ENCODE peak calls at places on chromosomes 11 and 22, in four cellular contexts. G is A549; L is globus pallidus; N is activated CD4-positive, alpha-beta T cell treated with anti-CD3 and anti-CD28 coated beads for 24 hours. I is an unnamed sample.

GRCh38 chr11:96107143-96107829 is 183.4 kb upstream of the MTMR2 start:
- DNase-seq in L (no peak), N (no peak), G (no peak), I (no peak)

GRCh38 chr11:74749127-74749964 is 697 bp downstream of the RNF169 start:
- DNase-seq in L (peak), G (peak), N (peak), I (peak)

GRCh38 chr11:62004473-62004872 is 37.0 kb upstream of the FTH1 start:
- DNase-seq in N (no peak), L (no peak), G (no peak), I (no peak)

GRCh38 chr11:3156282-3156660 is 8.8 kb downstream of the OSBPL5 start:
- DNase-seq in L (no peak), G (no peak), N (no peak), I (no peak)

GRCh38 chr22:28560005-28560742 is 119.5 kb downstream of the TTC28 start:
- DNase-seq in L (no peak), N (no peak), G (peak), I (no peak)

GRCh38 chr11:83721286-83721685 is 435.1 kb upstream of the CCDC90B start:
- DNase-seq in G (no peak), L (no peak), N (no peak), I (no peak)

GRCh38 chr22:38314992-38315800 is 2.0 kb downstream of the CSNK1E start:
- DNase-seq in G (no peak), L (peak), N (no peak), I (peak)

GRCh38 chr11:111387318-111387863 is 8.3 kb upstream of the POU2AF1 start:
- DNase-seq in N (no peak), G (no peak), L (peak), I (no peak)

GRCh38 chr22:45072322-45072903 is 62.6 kb upstream of the PHF21B start:
- DNase-seq in L (no peak), G (peak), N (peak), I (no peak)